ENCODE peak calls at places on chromosomes 4 and X, in ten cellular contexts. One of them, this sample, is unnamed. For H3K27me3, the result is how much of the 10 kb centered on the place peaks cover.

GRCh38 chrX:80120335-80120734 is 105.8 kb downstream of the TBX22 start:
- DNase-seq in H9: no peak
- DNase-seq in brain microvascular endothelial cell: no peak
- DNase-seq in pancreas: no peak
- DNase-seq in mammary epithelial cell: no peak
- DNase-seq in thoracic aorta: no peak
- DNase-seq in dorsolateral prefrontal cortex: no peak
- DNase-seq in tibial nerve: no peak
- DNase-seq in SJSA1: no peak
- DNase-seq in cardiac muscle cell: no peak
- DNase-seq in this sample: no peak

GRCh38 chr4:98283219-98284199 is 22.3 kb downstream of the RAP1GDS1 start:
- DNase-seq in SJSA1: no peak
- DNase-seq in H9: no peak
- DNase-seq in brain microvascular endothelial cell: no peak
- DNase-seq in dorsolateral prefrontal cortex: no peak
- DNase-seq in mammary epithelial cell: peak
- DNase-seq in pancreas: no peak
- DNase-seq in cardiac muscle cell: peak
- DNase-seq in thoracic aorta: no peak
- DNase-seq in tibial nerve: no peak
- DNase-seq in this sample: no peak

GRCh38 chrX:10022580-10023245 is 55.6 kb downstream of the CLDN34 start:
- DNase-seq in cardiac muscle cell: peak
- DNase-seq in dorsolateral prefrontal cortex: no peak
- DNase-seq in pancreas: no peak
- DNase-seq in brain microvascular endothelial cell: peak
- DNase-seq in tibial nerve: no peak
- DNase-seq in H9: no peak
- DNase-seq in thoracic aorta: no peak
- DNase-seq in SJSA1: no peak
- DNase-seq in mammary epithelial cell: no peak
- DNase-seq in this sample: no peak

GRCh38 chr4:44438687-44439086 is 9.9 kb downstream of the KCTD8 start:
- DNase-seq in pancreas: no peak
- DNase-seq in dorsolateral prefrontal cortex: no peak
- DNase-seq in cardiac muscle cell: no peak
- DNase-seq in mammary epithelial cell: no peak
- DNase-seq in SJSA1: no peak
- DNase-seq in H9: no peak
- DNase-seq in brain microvascular endothelial cell: no peak
- DNase-seq in thoracic aorta: no peak
- DNase-seq in tibial nerve: no peak
- DNase-seq in this sample: no peak

GRCh38 chrX:34656467-34656841 is 631 bp downstream of the TMEM47 start:
- DNase-seq in dorsolateral prefrontal cortex: no peak
- DNase-seq in H9: peak
- DNase-seq in SJSA1: no peak
- DNase-seq in tibial nerve: no peak
- DNase-seq in brain microvascular endothelial cell: no peak
- DNase-seq in mammary epithelial cell: peak
- DNase-seq in pancreas: no peak
- DNase-seq in thoracic aorta: no peak
- DNase-seq in cardiac muscle cell: no peak
- DNase-seq in this sample: no peak

GRCh38 chrX:119809185-119809666 is 17.8 kb upstream of the RPL39 start:
- DNase-seq in pancreas: no peak
- DNase-seq in dorsolateral prefrontal cortex: no peak
- DNase-seq in tibial nerve: no peak
- DNase-seq in SJSA1: no peak
- DNase-seq in H9: no peak
- DNase-seq in mammary epithelial cell: no peak
- DNase-seq in brain microvascular endothelial cell: peak
- DNase-seq in cardiac muscle cell: peak
- DNase-seq in thoracic aorta: no peak
- DNase-seq in this sample: no peak

GRCh38 chrX:85052636-85053343 is 49.1 kb downstream of the APOOL start:
- DNase-seq in tibial nerve: no peak
- DNase-seq in brain microvascular endothelial cell: peak
- DNase-seq in thoracic aorta: no peak
- DNase-seq in mammary epithelial cell: peak
- DNase-seq in pancreas: no peak
- DNase-seq in dorsolateral prefrontal cortex: no peak
- DNase-seq in cardiac muscle cell: peak
- DNase-seq in H9: no peak
- DNase-seq in SJSA1: no peak
- DNase-seq in this sample: no peak

GRCh38 chr4:177667687-177668086 is 225.4 kb upstream of the AGA start:
- DNase-seq in H9: no peak
- DNase-seq in cardiac muscle cell: no peak
- DNase-seq in brain microvascular endothelial cell: no peak
- DNase-seq in mammary epithelial cell: peak
- DNase-seq in SJSA1: no peak
- DNase-seq in dorsolateral prefrontal cortex: no peak
- DNase-seq in thoracic aorta: no peak
- DNase-seq in pancreas: no peak
- DNase-seq in tibial nerve: no peak
- DNase-seq in this sample: no peak

GRCh38 chr4:69907151-69907550 is 23.7 kb upstream of the CSN1S1 start:
- DNase-seq in H9: no peak
- DNase-seq in mammary epithelial cell: no peak
- DNase-seq in dorsolateral prefrontal cortex: no peak
- DNase-seq in pancreas: no peak
- DNase-seq in thoracic aorta: no peak
- DNase-seq in brain microvascular endothelial cell: peak
- DNase-seq in cardiac muscle cell: peak
- DNase-seq in SJSA1: no peak
- DNase-seq in tibial nerve: no peak
- DNase-seq in this sample: no peak

GRCh38 chr4:8871417-8872401 is at the start of gene HMX1:
- DNase-seq in tibial nerve: no peak
- DNase-seq in brain microvascular endothelial cell: no peak
- DNase-seq in H9: peak
- DNase-seq in thoracic aorta: no peak
- DNase-seq in SJSA1: no peak
- DNase-seq in cardiac muscle cell: no peak
- DNase-seq in mammary epithelial cell: no peak
- DNase-seq in dorsolateral prefrontal cortex: peak
- DNase-seq in pancreas: no peak
- DNase-seq in this sample: no peak
- H3K27me3 ChIP-seq in tibial nerve: half or more
- H3K27me3 ChIP-seq in brain microvascular endothelial cell: half or more
- H3K27me3 ChIP-seq in H9: half or more
- H3K27me3 ChIP-seq in thoracic aorta: under half
- H3K27me3 ChIP-seq in SJSA1: half or more
- H3K27me3 ChIP-seq in cardiac muscle cell: half or more
- H3K27me3 ChIP-seq in mammary epithelial cell: half or more
- H3K27me3 ChIP-seq in dorsolateral prefrontal cortex: half or more
- H3K27me3 ChIP-seq in pancreas: under half
- H3K27me3 ChIP-seq in this sample: under half

GRCh38 chr4:2417765-2418651 is at the start of gene ZFYVE28:
- DNase-seq in brain microvascular endothelial cell: no peak
- DNase-seq in thoracic aorta: no peak
- DNase-seq in mammary epithelial cell: peak
- DNase-seq in pancreas: peak
- DNase-seq in H9: no peak
- DNase-seq in dorsolateral prefrontal cortex: no peak
- DNase-seq in tibial nerve: no peak
- DNase-seq in SJSA1: no peak
- DNase-seq in cardiac muscle cell: no peak
- DNase-seq in this sample: peak

GRCh38 chr4:2415213-2415612 is 3.2 kb downstream of the ZFYVE28 start:
- DNase-seq in SJSA1: no peak
- DNase-seq in pancreas: no peak
- DNase-seq in mammary epithelial cell: no peak
- DNase-seq in thoracic aorta: no peak
- DNase-seq in dorsolateral prefrontal cortex: no peak
- DNase-seq in cardiac muscle cell: no peak
- DNase-seq in tibial nerve: no peak
- DNase-seq in brain microvascular endothelial cell: no peak
- DNase-seq in H9: no peak
- DNase-seq in this sample: no peak

GRCh38 chr4:2416564-2417195 is 1.8 kb downstream of the ZFYVE28 start:
- DNase-seq in pancreas: no peak
- DNase-seq in H9: peak
- DNase-seq in brain microvascular endothelial cell: no peak
- DNase-seq in tibial nerve: no peak
- DNase-seq in mammary epithelial cell: no peak
- DNase-seq in dorsolateral prefrontal cortex: no peak
- DNase-seq in thoracic aorta: no peak
- DNase-seq in SJSA1: no peak
- DNase-seq in cardiac muscle cell: no peak
- DNase-seq in this sample: no peak

GRCh38 chr4:2417196-2417764 is 1.2 kb downstream of the ZFYVE28 start:
- DNase-seq in brain microvascular endothelial cell: no peak
- DNase-seq in tibial nerve: no peak
- DNase-seq in mammary epithelial cell: no peak
- DNase-seq in thoracic aorta: no peak
- DNase-seq in SJSA1: no peak
- DNase-seq in dorsolateral prefrontal cortex: no peak
- DNase-seq in pancreas: no peak
- DNase-seq in cardiac muscle cell: no peak
- DNase-seq in H9: no peak
- DNase-seq in this sample: peak

DNA sequence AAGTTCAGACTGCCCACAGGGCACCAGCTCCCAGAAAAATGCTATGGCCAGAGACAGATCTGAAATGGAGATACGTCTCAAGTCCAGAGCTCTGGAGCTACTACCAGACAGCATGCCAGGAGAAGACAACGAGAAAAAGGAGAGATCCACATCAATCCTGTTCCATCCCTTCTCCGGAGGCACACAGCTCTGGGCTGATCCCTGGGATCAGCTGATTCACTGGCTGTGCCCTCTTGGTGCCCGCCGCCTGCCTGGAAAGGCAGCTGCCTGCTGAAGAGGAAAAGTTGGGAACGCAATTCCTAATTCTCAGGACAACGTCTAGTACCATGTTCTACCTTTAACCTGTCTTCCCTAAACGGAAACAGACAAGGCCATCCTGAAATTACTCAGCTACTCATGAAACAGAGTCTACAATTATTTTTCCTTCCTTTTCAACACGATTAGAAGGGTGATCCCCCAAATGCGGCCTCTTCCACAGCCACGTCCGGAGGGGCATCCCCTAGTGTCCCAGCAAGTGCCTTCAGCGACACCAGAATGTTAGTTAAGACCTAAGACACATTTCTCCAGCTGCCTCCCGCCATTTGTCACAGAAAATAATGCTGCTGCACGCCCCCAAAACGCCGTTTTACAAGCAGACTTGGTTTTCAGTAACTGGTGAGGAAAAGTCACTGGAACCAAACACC is 2.4 kb downstream of the ZFYVE28 start:
- DNase-seq in SJSA1: no peak
- DNase-seq in thoracic aorta: no peak
- DNase-seq in dorsolateral prefrontal cortex: no peak
- DNase-seq in cardiac muscle cell: no peak
- DNase-seq in mammary epithelial cell: no peak
- DNase-seq in brain microvascular endothelial cell: no peak
- DNase-seq in tibial nerve: no peak
- DNase-seq in pancreas: no peak
- DNase-seq in H9: no peak
- DNase-seq in this sample: no peak
- H3K27me3 ChIP-seq in SJSA1: under half
- H3K27me3 ChIP-seq in thoracic aorta: under half
- H3K27me3 ChIP-seq in dorsolateral prefrontal cortex: under half
- H3K27me3 ChIP-seq in cardiac muscle cell: half or more
- H3K27me3 ChIP-seq in mammary epithelial cell: under half
- H3K27me3 ChIP-seq in brain microvascular endothelial cell: under half
- H3K27me3 ChIP-seq in tibial nerve: under half
- H3K27me3 ChIP-seq in pancreas: under half
- H3K27me3 ChIP-seq in H9: under half
- H3K27me3 ChIP-seq in this sample: under half

GRCh38 chr4:82284475-82284857 is 89.3 kb downstream of the HNRNPD start:
- DNase-seq in mammary epithelial cell: no peak
- DNase-seq in tibial nerve: no peak
- DNase-seq in cardiac muscle cell: no peak
- DNase-seq in pancreas: no peak
- DNase-seq in H9: no peak
- DNase-seq in brain microvascular endothelial cell: peak
- DNase-seq in dorsolateral prefrontal cortex: no peak
- DNase-seq in thoracic aorta: no peak
- DNase-seq in SJSA1: no peak
- DNase-seq in this sample: no peak
- H3K27me3 ChIP-seq in mammary epithelial cell: under half
- H3K27me3 ChIP-seq in tibial nerve: under half
- H3K27me3 ChIP-seq in cardiac muscle cell: under half
- H3K27me3 ChIP-seq in pancreas: under half
- H3K27me3 ChIP-seq in H9: under half
- H3K27me3 ChIP-seq in brain microvascular endothelial cell: under half
- H3K27me3 ChIP-seq in dorsolateral prefrontal cortex: under half
- H3K27me3 ChIP-seq in thoracic aorta: under half
- H3K27me3 ChIP-seq in SJSA1: under half
- H3K27me3 ChIP-seq in this sample: under half

GRCh38 chrX:115968436-115969252 is 201.9 kb upstream of the AGTR2 start:
- DNase-seq in thoracic aorta: no peak
- DNase-seq in brain microvascular endothelial cell: no peak
- DNase-seq in pancreas: peak
- DNase-seq in dorsolateral prefrontal cortex: no peak
- DNase-seq in tibial nerve: peak
- DNase-seq in SJSA1: no peak
- DNase-seq in cardiac muscle cell: peak
- DNase-seq in mammary epithelial cell: peak
- DNase-seq in H9: peak
- DNase-seq in this sample: no peak

GRCh38 chrX:115966920-115967319 is 203.6 kb upstream of the AGTR2 start:
- DNase-seq in brain microvascular endothelial cell: no peak
- DNase-seq in cardiac muscle cell: peak
- DNase-seq in mammary epithelial cell: no peak
- DNase-seq in H9: no peak
- DNase-seq in dorsolateral prefrontal cortex: no peak
- DNase-seq in thoracic aorta: no peak
- DNase-seq in SJSA1: no peak
- DNase-seq in pancreas: no peak
- DNase-seq in tibial nerve: no peak
- DNase-seq in this sample: no peak

GRCh38 chrX:115978068-115978467 is 192.5 kb upstream of the AGTR2 start:
- DNase-seq in SJSA1: no peak
- DNase-seq in thoracic aorta: no peak
- DNase-seq in dorsolateral prefrontal cortex: no peak
- DNase-seq in brain microvascular endothelial cell: no peak
- DNase-seq in tibial nerve: no peak
- DNase-seq in cardiac muscle cell: no peak
- DNase-seq in pancreas: no peak
- DNase-seq in mammary epithelial cell: no peak
- DNase-seq in H9: no peak
- DNase-seq in this sample: no peak

GRCh38 chrX:115970718-115971117 is 199.8 kb upstream of the AGTR2 start:
- DNase-seq in mammary epithelial cell: no peak
- DNase-seq in H9: no peak
- DNase-seq in SJSA1: no peak
- DNase-seq in pancreas: no peak
- DNase-seq in cardiac muscle cell: no peak
- DNase-seq in brain microvascular endothelial cell: no peak
- DNase-seq in dorsolateral prefrontal cortex: no peak
- DNase-seq in thoracic aorta: no peak
- DNase-seq in tibial nerve: no peak
- DNase-seq in this sample: no peak

DNA sequence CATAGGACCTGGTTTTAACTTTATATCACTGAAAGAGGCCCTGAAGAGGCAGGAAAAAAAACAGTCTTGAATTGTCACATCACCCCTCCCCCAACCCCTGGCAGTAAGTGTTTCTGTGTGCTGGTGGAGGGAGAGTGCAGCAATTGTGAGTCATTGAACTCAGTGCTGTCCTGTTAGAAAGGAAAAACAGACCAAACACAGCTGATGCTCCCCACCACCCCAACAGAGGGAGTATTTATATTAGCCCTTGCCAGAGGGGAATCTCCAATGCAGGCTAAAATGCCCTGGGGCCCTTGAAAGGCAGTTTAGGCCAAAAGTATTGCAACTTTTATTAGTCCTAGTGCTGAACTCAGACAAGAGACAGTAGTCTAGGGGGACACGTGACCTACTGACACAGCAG is 197.8 kb upstream of the AGTR2 start:
- DNase-seq in SJSA1: no peak
- DNase-seq in tibial nerve: no peak
- DNase-seq in dorsolateral prefrontal cortex: no peak
- DNase-seq in pancreas: no peak
- DNase-seq in brain microvascular endothelial cell: no peak
- DNase-seq in thoracic aorta: no peak
- DNase-seq in cardiac muscle cell: peak
- DNase-seq in H9: no peak
- DNase-seq in mammary epithelial cell: no peak
- DNase-seq in this sample: no peak
- H3K27me3 ChIP-seq in SJSA1: under half
- H3K27me3 ChIP-seq in tibial nerve: under half
- H3K27me3 ChIP-seq in dorsolateral prefrontal cortex: under half
- H3K27me3 ChIP-seq in pancreas: under half
- H3K27me3 ChIP-seq in brain microvascular endothelial cell: under half
- H3K27me3 ChIP-seq in thoracic aorta: under half
- H3K27me3 ChIP-seq in cardiac muscle cell: under half
- H3K27me3 ChIP-seq in H9: under half
- H3K27me3 ChIP-seq in mammary epithelial cell: under half
- H3K27me3 ChIP-seq in this sample: under half